ENCODE peak calls at places on chromosomes 16 and 17, in six cellular contexts. One of them, this sample, is unnamed.

GRCh38 chr16:27174007-27174406 is 29.3 kb upstream of the KDM8 start:
- DNase-seq in fibroblast of lung: no peak
- DNase-seq in GM23338: no peak
- DNase-seq in SK-N-SH: peak
- DNase-seq in PC-3: peak
- DNase-seq in OCI-LY7: peak
- DNase-seq in this sample: no peak

GRCh38 chr16:76278976-76279375 is 1.8 kb downstream of the CNTNAP4 start:
- DNase-seq in fibroblast of lung: no peak
- DNase-seq in SK-N-SH: peak
- DNase-seq in GM23338: peak
- DNase-seq in PC-3: peak
- DNase-seq in OCI-LY7: peak
- DNase-seq in this sample: no peak

GRCh38 chr17:70168044-70168978 is 1.0 kb upstream of the KCNJ2 start:
- DNase-seq in PC-3: peak
- DNase-seq in SK-N-SH: peak
- DNase-seq in GM23338: peak
- DNase-seq in fibroblast of lung: peak
- DNase-seq in OCI-LY7: peak
- DNase-seq in this sample: peak

GRCh38 chr17:74361613-74362391 is at the start of gene BTBD17:
- DNase-seq in OCI-LY7: no peak
- DNase-seq in fibroblast of lung: no peak
- DNase-seq in SK-N-SH: peak
- DNase-seq in GM23338: peak
- DNase-seq in PC-3: peak
- DNase-seq in this sample: peak

GRCh38 chr17:46143827-46144236 is 49.4 kb downstream of the KANSL1 start:
- DNase-seq in OCI-LY7: no peak
- DNase-seq in fibroblast of lung: no peak
- DNase-seq in SK-N-SH: no peak
- DNase-seq in PC-3: no peak
- DNase-seq in GM23338: no peak
- DNase-seq in this sample: no peak

GRCh38 chr17:36221187-36221586 is 10.3 kb downstream of the CCL4L2 start:
- DNase-seq in GM23338: no peak
- DNase-seq in OCI-LY7: no peak
- DNase-seq in fibroblast of lung: no peak
- DNase-seq in SK-N-SH: no peak
- DNase-seq in PC-3: no peak
- DNase-seq in this sample: no peak

GRCh38 chr17:77941004-77941403 is 17.5 kb upstream of the TNRC6C start:
- DNase-seq in PC-3: no peak
- DNase-seq in GM23338: no peak
- DNase-seq in fibroblast of lung: no peak
- DNase-seq in SK-N-SH: no peak
- DNase-seq in OCI-LY7: no peak
- DNase-seq in this sample: no peak

GRCh38 chr17:50558091-50558490 is 2.4 kb upstream of the CACNA1G start:
- DNase-seq in GM23338: no peak
- DNase-seq in fibroblast of lung: no peak
- DNase-seq in PC-3: no peak
- DNase-seq in OCI-LY7: no peak
- DNase-seq in SK-N-SH: no peak
- DNase-seq in this sample: no peak

GRCh38 chr17:61461586-61461966 is 9.4 kb downstream of the TBX4 start:
- DNase-seq in fibroblast of lung: no peak
- DNase-seq in GM23338: no peak
- DNase-seq in PC-3: no peak
- DNase-seq in SK-N-SH: peak
- DNase-seq in OCI-LY7: no peak
- DNase-seq in this sample: no peak

GRCh38 chr16:87416826-87417471 is 24.8 kb downstream of the MAP1LC3B start:
- DNase-seq in PC-3: peak
- DNase-seq in fibroblast of lung: peak
- DNase-seq in GM23338: no peak
- DNase-seq in OCI-LY7: peak
- DNase-seq in SK-N-SH: peak
- DNase-seq in this sample: no peak

GRCh38 chr17:68491864-68492263 is 20.4 kb upstream of the PRKAR1A start:
- DNase-seq in GM23338: no peak
- DNase-seq in OCI-LY7: no peak
- DNase-seq in PC-3: peak
- DNase-seq in SK-N-SH: no peak
- DNase-seq in fibroblast of lung: no peak
- DNase-seq in this sample: no peak

GRCh38 chr16:3004781-3005284 is 7.9 kb upstream of the CLDN9 start:
- DNase-seq in GM23338: peak
- DNase-seq in fibroblast of lung: no peak
- DNase-seq in OCI-LY7: no peak
- DNase-seq in SK-N-SH: peak
- DNase-seq in PC-3: peak
- DNase-seq in this sample: peak

GRCh38 chr16:660459-661183 is 7.3 kb upstream of the RHOT2 start:
- DNase-seq in fibroblast of lung: peak
- DNase-seq in OCI-LY7: peak
- DNase-seq in GM23338: peak
- DNase-seq in SK-N-SH: peak
- DNase-seq in PC-3: peak
- DNase-seq in this sample: peak

GRCh38 chr17:68533887-68534700 is 21.9 kb downstream of the PRKAR1A start:
- DNase-seq in fibroblast of lung: peak
- DNase-seq in PC-3: peak
- DNase-seq in OCI-LY7: peak
- DNase-seq in GM23338: peak
- DNase-seq in SK-N-SH: no peak
- DNase-seq in this sample: no peak

GRCh38 chr16:16092925-16093624 is 130.2 kb downstream of the ABCC6 start:
- DNase-seq in GM23338: no peak
- DNase-seq in PC-3: no peak
- DNase-seq in fibroblast of lung: peak
- DNase-seq in SK-N-SH: no peak
- DNase-seq in OCI-LY7: no peak
- DNase-seq in this sample: no peak

GRCh38 chr17:50353600-50354195 is 7.8 kb downstream of the XYLT2 start:
- DNase-seq in SK-N-SH: no peak
- DNase-seq in GM23338: no peak
- DNase-seq in OCI-LY7: no peak
- DNase-seq in fibroblast of lung: no peak
- DNase-seq in PC-3: no peak
- DNase-seq in this sample: no peak

GRCh38 chr16:46747777-46748651 is at the start of gene MYLK3:
- DNase-seq in SK-N-SH: no peak
- DNase-seq in fibroblast of lung: no peak
- DNase-seq in OCI-LY7: no peak
- DNase-seq in PC-3: no peak
- DNase-seq in GM23338: peak
- DNase-seq in this sample: no peak

GRCh38 chr17:55172612-55173011 is 92.1 kb upstream of the HLF start:
- DNase-seq in PC-3: no peak
- DNase-seq in fibroblast of lung: no peak
- DNase-seq in GM23338: no peak
- DNase-seq in OCI-LY7: no peak
- DNase-seq in SK-N-SH: no peak
- DNase-seq in this sample: no peak

GRCh38 chr17:56076980-56077379 is 76.3 kb upstream of the ANKFN1 start:
- DNase-seq in GM23338: no peak
- DNase-seq in fibroblast of lung: no peak
- DNase-seq in PC-3: no peak
- DNase-seq in OCI-LY7: no peak
- DNase-seq in SK-N-SH: no peak
- DNase-seq in this sample: no peak

GRCh38 chr17:39360537-39360936 is 40.9 kb downstream of the FBXL20 start:
- DNase-seq in fibroblast of lung: no peak
- DNase-seq in OCI-LY7: no peak
- DNase-seq in SK-N-SH: no peak
- DNase-seq in GM23338: no peak
- DNase-seq in PC-3: no peak
- DNase-seq in this sample: no peak

GRCh38 chr17:43471801-43472200 is 12.0 kb upstream of the DHX8 start:
- DNase-seq in GM23338: no peak
- DNase-seq in PC-3: no peak
- DNase-seq in OCI-LY7: no peak
- DNase-seq in fibroblast of lung: peak
- DNase-seq in SK-N-SH: no peak
- DNase-seq in this sample: no peak

GRCh38 chr17:50210249-50211225 is 9.1 kb upstream of the COL1A1 start:
- DNase-seq in fibroblast of lung: peak
- DNase-seq in PC-3: peak
- DNase-seq in SK-N-SH: peak
- DNase-seq in OCI-LY7: no peak
- DNase-seq in GM23338: peak
- DNase-seq in this sample: peak

GRCh38 chr17:33124871-33125551 is 133.4 kb downstream of the SPACA3 start:
- DNase-seq in SK-N-SH: no peak
- DNase-seq in OCI-LY7: no peak
- DNase-seq in GM23338: no peak
- DNase-seq in fibroblast of lung: peak
- DNase-seq in PC-3: peak
- DNase-seq in this sample: no peak

GRCh38 chr17:21513012-21513570 is 136.9 kb downstream of the KCNJ12 start:
- DNase-seq in PC-3: peak
- DNase-seq in SK-N-SH: peak
- DNase-seq in GM23338: peak
- DNase-seq in OCI-LY7: peak
- DNase-seq in fibroblast of lung: peak
- DNase-seq in this sample: peak

GRCh38 chr17:67422887-67423286 is 45.8 kb downstream of the PITPNC1 start:
- DNase-seq in OCI-LY7: no peak
- DNase-seq in PC-3: no peak
- DNase-seq in GM23338: no peak
- DNase-seq in SK-N-SH: no peak
- DNase-seq in fibroblast of lung: peak
- DNase-seq in this sample: no peak

GRCh38 chr17:21742326-21742725 is 50.0 kb downstream of the KCNJ18 start:
- DNase-seq in SK-N-SH: peak
- DNase-seq in OCI-LY7: no peak
- DNase-seq in fibroblast of lung: no peak
- DNase-seq in PC-3: no peak
- DNase-seq in GM23338: no peak
- DNase-seq in this sample: no peak

GRCh38 chr17:81509048-81509686 is 3.4 kb downstream of the ACTG1 start:
- DNase-seq in fibroblast of lung: no peak
- DNase-seq in GM23338: no peak
- DNase-seq in PC-3: peak
- DNase-seq in SK-N-SH: no peak
- DNase-seq in OCI-LY7: peak
- DNase-seq in this sample: peak

GRCh38 chr17:82828875-82829487 is 10.8 kb downstream of the ZNF750 start:
- DNase-seq in fibroblast of lung: no peak
- DNase-seq in GM23338: no peak
- DNase-seq in PC-3: no peak
- DNase-seq in OCI-LY7: no peak
- DNase-seq in SK-N-SH: no peak
- DNase-seq in this sample: no peak

GRCh38 chr17:82832411-82832810 is 7.4 kb downstream of the ZNF750 start:
- DNase-seq in PC-3: no peak
- DNase-seq in fibroblast of lung: no peak
- DNase-seq in SK-N-SH: no peak
- DNase-seq in OCI-LY7: no peak
- DNase-seq in GM23338: no peak
- DNase-seq in this sample: no peak

GRCh38 chr17:82831818-82832200 is 8.0 kb downstream of the ZNF750 start:
- DNase-seq in OCI-LY7: no peak
- DNase-seq in GM23338: no peak
- DNase-seq in PC-3: no peak
- DNase-seq in SK-N-SH: no peak
- DNase-seq in fibroblast of lung: no peak
- DNase-seq in this sample: no peak

GRCh38 chr17:82831041-82831817 is 8.6 kb downstream of the ZNF750 start:
- DNase-seq in GM23338: no peak
- DNase-seq in fibroblast of lung: no peak
- DNase-seq in PC-3: no peak
- DNase-seq in OCI-LY7: no peak
- DNase-seq in SK-N-SH: no peak
- DNase-seq in this sample: no peak

GRCh38 chr17:82830249-82830661 is 9.6 kb downstream of the ZNF750 start:
- DNase-seq in SK-N-SH: peak
- DNase-seq in PC-3: no peak
- DNase-seq in GM23338: no peak
- DNase-seq in OCI-LY7: no peak
- DNase-seq in fibroblast of lung: peak
- DNase-seq in this sample: no peak
- H3K4me3 ChIP-seq in SK-N-SH: no peak
- H3K4me3 ChIP-seq in PC-3: no peak
- H3K4me3 ChIP-seq in GM23338: no peak
- H3K4me3 ChIP-seq in OCI-LY7: no peak
- H3K4me3 ChIP-seq in fibroblast of lung: no peak
- H3K4me3 ChIP-seq in this sample: no peak

DNA sequence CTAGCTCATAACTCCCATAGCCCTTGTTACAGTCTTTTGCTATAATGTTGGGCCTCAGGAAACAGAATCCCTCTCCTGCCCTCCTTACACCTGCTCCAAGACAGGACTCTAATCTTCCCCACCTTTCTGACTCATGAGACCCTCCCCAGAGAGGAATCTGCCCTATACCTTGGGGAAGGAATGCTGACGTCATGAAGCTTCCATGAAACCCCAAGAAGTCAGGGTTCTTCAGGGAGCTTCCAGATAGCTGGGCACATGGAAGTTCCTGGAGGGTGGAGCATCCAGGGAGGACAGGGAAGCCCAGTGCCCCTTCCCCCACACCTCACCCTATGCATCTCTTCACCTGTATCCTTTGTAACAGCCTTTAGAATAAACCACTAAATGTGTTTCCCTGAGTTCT is 285.7 kb downstream of the SOX9 start:
- DNase-seq in fibroblast of lung: no peak
- DNase-seq in SK-N-SH: no peak
- DNase-seq in OCI-LY7: no peak
- DNase-seq in GM23338: no peak
- DNase-seq in PC-3: peak
- DNase-seq in this sample: no peak
- H3K27ac ChIP-seq in fibroblast of lung: peak
- H3K27ac ChIP-seq in SK-N-SH: no peak
- H3K27ac ChIP-seq in OCI-LY7: no peak
- H3K27ac ChIP-seq in GM23338: no peak
- H3K27ac ChIP-seq in PC-3: peak
- H3K27ac ChIP-seq in this sample: no peak

DNA sequence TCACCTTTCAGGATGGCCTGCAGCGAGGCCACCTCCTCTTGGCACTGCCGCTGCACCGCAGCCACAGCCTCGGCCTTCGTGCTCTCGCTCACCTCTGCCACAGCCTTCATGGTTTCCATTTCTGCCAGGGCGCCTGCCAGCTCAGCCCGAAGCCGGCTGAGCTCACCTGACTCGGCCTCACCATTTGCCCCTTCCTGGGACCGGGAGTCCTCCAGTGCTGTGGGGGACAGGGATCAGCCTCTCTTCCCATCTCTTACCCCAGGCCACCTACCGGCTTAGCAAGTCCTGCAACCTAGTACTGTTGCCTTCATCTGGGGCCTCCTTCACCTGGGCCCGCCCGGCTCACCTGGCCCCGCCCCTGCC is 658 bp downstream of the RABEP2 start:
- DNase-seq in OCI-LY7: no peak
- DNase-seq in SK-N-SH: no peak
- DNase-seq in PC-3: no peak
- DNase-seq in fibroblast of lung: no peak
- DNase-seq in GM23338: no peak
- DNase-seq in this sample: no peak
- TF ChIP-seq CTCF in OCI-LY7: peak
- TF ChIP-seq CTCF in SK-N-SH: no peak
- TF ChIP-seq CTCF in PC-3: no peak
- TF ChIP-seq CTCF in fibroblast of lung: no peak
- TF ChIP-seq CTCF in GM23338: peak
- TF ChIP-seq CTCF in this sample: peak

GRCh38 chr17:47841488-47842308 is 625 bp upstream of the SCRN2 start:
- DNase-seq in GM23338: no peak
- DNase-seq in SK-N-SH: no peak
- DNase-seq in OCI-LY7: no peak
- DNase-seq in PC-3: no peak
- DNase-seq in fibroblast of lung: no peak
- DNase-seq in this sample: no peak
- H3K4me3 ChIP-seq in GM23338: peak
- H3K4me3 ChIP-seq in SK-N-SH: peak
- H3K4me3 ChIP-seq in OCI-LY7: peak
- H3K4me3 ChIP-seq in PC-3: peak
- H3K4me3 ChIP-seq in fibroblast of lung: peak
- H3K4me3 ChIP-seq in this sample: peak

This sample was measured in WERI-Rb-1.